ENCODE peak calls at places on chromosomes 3 and 15, in four cellular contexts. One of them, this sample, is unnamed.

GRCh38 chr3:50272911-50273688 is 4.2 kb downstream of the SEMA3B start:
- DNase-seq in psoas muscle: peak; percentile 86
- DNase-seq in CD8-positive, alpha-beta T cell: peak; percentile 93
- DNase-seq in keratinocyte: no peak
- DNase-seq in this sample: peak; percentile 74

GRCh38 chr3:174439621-174440349 is 419.3 kb upstream of the NAALADL2 start:
- DNase-seq in psoas muscle: peak; percentile 21
- DNase-seq in CD8-positive, alpha-beta T cell: no peak
- DNase-seq in keratinocyte: no peak
- DNase-seq in this sample: peak; percentile 84

GRCh38 chr15:57321973-57322601 is 54.2 kb upstream of the CGNL1 start:
- DNase-seq in psoas muscle: no peak
- DNase-seq in CD8-positive, alpha-beta T cell: no peak
- DNase-seq in keratinocyte: no peak
- DNase-seq in this sample: no peak

GRCh38 chr3:124942613-124943012 is 8.1 kb upstream of the MUC13 start:
- DNase-seq in psoas muscle: no peak
- DNase-seq in CD8-positive, alpha-beta T cell: no peak
- DNase-seq in keratinocyte: no peak
- DNase-seq in this sample: no peak

GRCh38 chr3:87209115-87209514 is 18.0 kb upstream of the CHMP2B start:
- DNase-seq in psoas muscle: no peak
- DNase-seq in CD8-positive, alpha-beta T cell: no peak
- DNase-seq in keratinocyte: no peak
- DNase-seq in this sample: no peak

GRCh38 chr3:195286115-195286872 is 15.3 kb upstream of the XXYLT1 start:
- DNase-seq in psoas muscle: no peak
- DNase-seq in CD8-positive, alpha-beta T cell: no peak
- DNase-seq in keratinocyte: no peak
- DNase-seq in this sample: no peak

GRCh38 chr3:100002599-100003350 is 111.5 kb downstream of the FILIP1L start:
- DNase-seq in psoas muscle: no peak
- DNase-seq in CD8-positive, alpha-beta T cell: no peak
- DNase-seq in keratinocyte: peak; percentile 93
- DNase-seq in this sample: peak; percentile 99

GRCh38 chr15:34188711-34189110 is 21.2 kb downstream of the KATNBL1 start:
- DNase-seq in psoas muscle: no peak
- DNase-seq in CD8-positive, alpha-beta T cell: no peak
- DNase-seq in keratinocyte: no peak
- DNase-seq in this sample: no peak

GRCh38 chr3:64909757-64910475 is 222.1 kb upstream of the ADAMTS9 start:
- DNase-seq in psoas muscle: no peak
- DNase-seq in CD8-positive, alpha-beta T cell: no peak
- DNase-seq in keratinocyte: no peak
- DNase-seq in this sample: no peak

GRCh38 chr15:72732554-72732953 is 46.5 kb downstream of the BBS4 start:
- DNase-seq in psoas muscle: no peak
- DNase-seq in CD8-positive, alpha-beta T cell: no peak
- DNase-seq in keratinocyte: no peak
- DNase-seq in this sample: no peak

GRCh38 chr3:47890037-47890831 is 87.3 kb downstream of the DHX30 start:
- DNase-seq in psoas muscle: no peak
- DNase-seq in CD8-positive, alpha-beta T cell: no peak
- DNase-seq in keratinocyte: no peak
- DNase-seq in this sample: no peak

GRCh38 chr3:51538115-51538458 is 432 bp upstream of the RAD54L2 start:
- DNase-seq in psoas muscle: no peak
- DNase-seq in CD8-positive, alpha-beta T cell: peak; percentile 9
- DNase-seq in keratinocyte: no peak
- DNase-seq in this sample: no peak

GRCh38 chr3:188198760-188199327 is 44.9 kb downstream of the LPP start:
- DNase-seq in psoas muscle: no peak
- DNase-seq in CD8-positive, alpha-beta T cell: no peak
- DNase-seq in keratinocyte: no peak
- DNase-seq in this sample: no peak

GRCh38 chr3:126111126-126111551 is 27.2 kb upstream of the SLC41A3 start:
- DNase-seq in psoas muscle: no peak
- DNase-seq in CD8-positive, alpha-beta T cell: no peak
- DNase-seq in keratinocyte: no peak
- DNase-seq in this sample: no peak

GRCh38 chr3:123692671-123693070 is 107.8 kb upstream of the HACD2 start:
- DNase-seq in psoas muscle: no peak
- DNase-seq in CD8-positive, alpha-beta T cell: no peak
- DNase-seq in keratinocyte: no peak
- DNase-seq in this sample: no peak
- H3K36me3 ChIP-seq in psoas muscle: no peaks in the 10 kb centered on the region
- H3K36me3 ChIP-seq in CD8-positive, alpha-beta T cell: no peaks in the 10 kb centered on the region
- H3K36me3 ChIP-seq in keratinocyte: no peaks in the 10 kb centered on the region
- H3K36me3 ChIP-seq in this sample: peaks cover 22% of the 10 kb centered on the region

GRCh38 chr15:30974112-30974511 is 17.3 kb downstream of the MTMR10 start:
- DNase-seq in psoas muscle: no peak
- DNase-seq in CD8-positive, alpha-beta T cell: no peak
- DNase-seq in keratinocyte: no peak
- DNase-seq in this sample: no peak
- H3K36me3 ChIP-seq in psoas muscle: peaks cover 5% of the 10 kb centered on the region
- H3K36me3 ChIP-seq in CD8-positive, alpha-beta T cell: peaks cover 17% of the 10 kb centered on the region
- H3K36me3 ChIP-seq in keratinocyte: peaks cover 4% of the 10 kb centered on the region
- H3K36me3 ChIP-seq in this sample: peaks cover 6% of the 10 kb centered on the region

GRCh38 chr3:166570136-166570535 is 732.9 kb upstream of the BCHE start:
- DNase-seq in psoas muscle: no peak
- DNase-seq in CD8-positive, alpha-beta T cell: no peak
- DNase-seq in keratinocyte: no peak
- DNase-seq in this sample: no peak
- H3K36me3 ChIP-seq in psoas muscle: no peaks in the 10 kb centered on the region
- H3K36me3 ChIP-seq in CD8-positive, alpha-beta T cell: no peaks in the 10 kb centered on the region
- H3K36me3 ChIP-seq in keratinocyte: no peaks in the 10 kb centered on the region
- H3K36me3 ChIP-seq in this sample: no peaks in the 10 kb centered on the region

DNA sequence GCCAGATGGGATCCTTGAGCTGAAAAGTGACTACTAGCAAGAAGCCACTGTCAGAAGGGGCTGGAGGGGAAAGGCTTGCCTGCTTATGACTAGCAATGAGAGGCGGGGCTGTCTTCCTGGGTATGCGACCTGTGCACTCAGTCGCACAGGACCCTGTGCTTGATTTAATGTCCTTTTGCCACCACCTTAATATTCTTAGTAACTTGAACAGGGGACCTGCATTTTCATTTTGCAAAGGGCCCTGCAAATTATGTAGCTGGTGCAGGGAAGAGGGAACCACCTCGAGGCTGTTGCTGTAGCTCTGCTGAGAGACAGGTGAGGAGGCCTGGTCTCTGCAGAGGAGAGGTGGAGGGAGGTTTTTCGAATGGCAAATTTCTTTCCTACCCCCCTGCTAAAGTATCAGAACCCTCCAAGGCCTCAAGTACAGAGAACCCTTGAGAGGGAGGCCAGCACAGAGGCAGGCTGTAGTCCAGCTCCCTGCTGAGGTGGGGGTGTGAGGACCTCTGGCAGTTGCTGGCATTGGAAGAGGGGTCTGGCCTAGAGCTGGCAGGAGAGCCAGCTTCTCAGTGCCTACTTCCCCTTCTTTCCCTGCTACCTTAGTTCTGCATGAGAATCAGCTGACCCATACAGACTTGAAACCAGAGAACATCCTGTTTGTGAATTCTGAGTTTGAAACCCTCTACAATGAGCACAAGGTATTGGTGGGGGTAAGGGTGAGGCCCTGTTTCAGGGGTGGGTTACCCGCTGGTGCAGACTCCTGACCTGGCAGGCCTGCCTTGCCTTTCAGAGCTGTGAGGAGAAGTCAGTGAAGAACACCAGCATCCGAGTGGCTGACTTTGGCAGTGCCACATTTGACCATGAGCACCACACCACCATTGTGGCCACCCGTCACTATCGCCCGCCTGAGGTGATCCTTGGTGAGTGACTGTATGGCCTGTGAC is 11.4 kb downstream of the CLK3 start:
- DNase-seq in psoas muscle: no peak
- DNase-seq in CD8-positive, alpha-beta T cell: no peak
- DNase-seq in keratinocyte: no peak
- DNase-seq in this sample: no peak
- H3K36me3 ChIP-seq in psoas muscle: peaks cover 21% of the 10 kb centered on the region
- H3K36me3 ChIP-seq in CD8-positive, alpha-beta T cell: peaks cover 79% of the 10 kb centered on the region
- H3K36me3 ChIP-seq in keratinocyte: peaks cover 71% of the 10 kb centered on the region
- H3K36me3 ChIP-seq in this sample: peaks cover 41% of the 10 kb centered on the region

GRCh38 chr3:128624526-128625138 is 26.0 kb downstream of the RPN1 start:
- DNase-seq in psoas muscle: no peak
- DNase-seq in CD8-positive, alpha-beta T cell: no peak
- DNase-seq in keratinocyte: no peak
- DNase-seq in this sample: no peak

GRCh38 chr3:128621234-128621633 is 29.4 kb downstream of the RPN1 start:
- DNase-seq in psoas muscle: no peak
- DNase-seq in CD8-positive, alpha-beta T cell: no peak
- DNase-seq in keratinocyte: no peak
- DNase-seq in this sample: no peak

GRCh38 chr3:128621931-128622330 is 28.7 kb downstream of the RPN1 start:
- DNase-seq in psoas muscle: no peak
- DNase-seq in CD8-positive, alpha-beta T cell: no peak
- DNase-seq in keratinocyte: no peak
- DNase-seq in this sample: no peak

GRCh38 chr3:128625409-128625945 is 25.1 kb downstream of the RPN1 start:
- DNase-seq in psoas muscle: no peak
- DNase-seq in CD8-positive, alpha-beta T cell: no peak
- DNase-seq in keratinocyte: no peak
- DNase-seq in this sample: no peak

DNA sequence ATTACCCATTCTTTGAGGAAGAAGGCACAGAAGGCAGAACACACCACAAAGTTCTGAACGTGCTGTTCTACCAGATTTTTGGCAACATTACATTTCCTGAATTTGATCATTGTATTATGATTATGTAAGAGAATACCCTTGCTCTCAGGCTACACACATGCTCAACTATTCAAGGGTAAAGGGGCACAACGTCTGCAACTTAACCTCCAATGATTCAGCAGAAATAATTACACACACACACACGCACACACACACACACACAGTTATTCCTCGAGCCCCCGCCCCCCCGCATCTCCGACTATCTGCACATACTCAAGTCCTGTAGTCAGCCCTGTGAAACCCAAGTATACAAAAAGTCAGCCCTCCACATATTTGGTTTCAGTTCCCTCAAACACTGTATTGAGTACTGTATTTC is 26.8 kb downstream of the RPN1 start:
- DNase-seq in psoas muscle: no peak
- DNase-seq in CD8-positive, alpha-beta T cell: no peak
- DNase-seq in keratinocyte: no peak
- DNase-seq in this sample: no peak
- H3K36me3 ChIP-seq in psoas muscle: peaks cover 9% of the 10 kb centered on the region
- H3K36me3 ChIP-seq in CD8-positive, alpha-beta T cell: peaks cover 72% of the 10 kb centered on the region
- H3K36me3 ChIP-seq in keratinocyte: peaks cover 41% of the 10 kb centered on the region
- H3K36me3 ChIP-seq in this sample: peaks cover 47% of the 10 kb centered on the region

GRCh38 chr3:42443292-42443691 is 32.9 kb upstream of the LYZL4 start:
- DNase-seq in psoas muscle: no peak
- DNase-seq in CD8-positive, alpha-beta T cell: no peak
- DNase-seq in keratinocyte: no peak
- DNase-seq in this sample: no peak
- H3K36me3 ChIP-seq in psoas muscle: no peaks in the 10 kb centered on the region
- H3K36me3 ChIP-seq in CD8-positive, alpha-beta T cell: no peaks in the 10 kb centered on the region
- H3K36me3 ChIP-seq in keratinocyte: no peaks in the 10 kb centered on the region
- H3K36me3 ChIP-seq in this sample: no peaks in the 10 kb centered on the region

GRCh38 chr15:74845581-74845980 is 2.6 kb upstream of the ULK3 start:
- DNase-seq in psoas muscle: no peak
- DNase-seq in CD8-positive, alpha-beta T cell: no peak
- DNase-seq in keratinocyte: no peak
- DNase-seq in this sample: no peak
- H3K36me3 ChIP-seq in psoas muscle: no peaks in the 10 kb centered on the region
- H3K36me3 ChIP-seq in CD8-positive, alpha-beta T cell: peaks cover 21% of the 10 kb centered on the region
- H3K36me3 ChIP-seq in keratinocyte: peaks cover 25% of the 10 kb centered on the region
- H3K36me3 ChIP-seq in this sample: peaks cover 21% of the 10 kb centered on the region

GRCh38 chr15:60383008-60383694 is 14.6 kb downstream of the ANXA2 start:
- DNase-seq in psoas muscle: no peak
- DNase-seq in CD8-positive, alpha-beta T cell: no peak
- DNase-seq in keratinocyte: peak; percentile 21
- DNase-seq in this sample: no peak
- H3K36me3 ChIP-seq in psoas muscle: peaks cover 22% of the 10 kb centered on the region
- H3K36me3 ChIP-seq in CD8-positive, alpha-beta T cell: no peaks in the 10 kb centered on the region
- H3K36me3 ChIP-seq in keratinocyte: peaks cover 22% of the 10 kb centered on the region
- H3K36me3 ChIP-seq in this sample: peaks cover 60% of the 10 kb centered on the region

DNA sequence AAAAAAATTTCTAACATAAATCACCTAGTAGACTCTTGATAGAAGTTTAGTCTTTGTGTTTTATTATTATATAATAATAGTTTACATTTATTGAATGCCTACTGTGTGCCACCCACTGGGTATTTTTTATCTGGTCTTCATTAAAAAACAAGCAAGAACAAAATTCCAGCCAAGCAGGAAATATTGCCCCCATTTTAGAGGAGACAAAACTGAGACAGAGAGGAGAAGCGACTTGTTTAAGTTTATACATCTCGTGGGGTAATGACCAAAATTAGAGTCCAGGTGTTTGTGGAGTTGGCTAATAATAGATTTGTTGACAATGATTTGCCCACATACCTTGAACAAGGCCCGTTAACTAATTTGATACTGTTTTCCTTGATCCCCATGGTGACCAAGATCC is 33.1 kb upstream of the FBXL22 start:
- DNase-seq in psoas muscle: no peak
- DNase-seq in CD8-positive, alpha-beta T cell: no peak
- DNase-seq in keratinocyte: no peak
- DNase-seq in this sample: no peak
- H3K36me3 ChIP-seq in psoas muscle: peaks cover 3% of the 10 kb centered on the region
- H3K36me3 ChIP-seq in CD8-positive, alpha-beta T cell: peaks cover 55% of the 10 kb centered on the region
- H3K36me3 ChIP-seq in keratinocyte: peaks cover 6% of the 10 kb centered on the region
- H3K36me3 ChIP-seq in this sample: peaks cover 24% of the 10 kb centered on the region

This sample was measured in mammary epithelial cell.